ENCODE peak calls at places on chromosomes 11 and 22, in four cellular contexts. C is sigmoid colon, K is spleen, W is transverse colon. T is an unnamed sample.
A peak's percentile ranks its signal among the peaks of the same experiment; 100 is the strongest.

GRCh38 chr11:131584694-131585592 is 214.5 kb downstream of the NTM start:
- DNase-seq in C (no peak), K (no peak), W (no peak), T (no peak)

GRCh38 chr11:45089845-45090499 is 56.5 kb upstream of the PRDM11 start:
- DNase-seq in C (no peak), K (no peak), W (no peak), T (no peak)

GRCh38 chr11:57874981-57875380 is 113.4 kb downstream of the CTNND1 start:
- DNase-seq in C (no peak), K (no peak), W (no peak), T (no peak)

GRCh38 chr11:114209904-114210303 is 86.3 kb upstream of the NNMT start:
- DNase-seq in C (no peak), K (no peak), W (no peak), T (no peak)

GRCh38 chr22:20530368-20531153 is 23.2 kb downstream of the MED15 start:
- DNase-seq in C (no peak), K (no peak), W (peak; percentile 56), T (peak; percentile 20)

GRCh38 chr11:34564406-34564805 is 50.8 kb upstream of the ELF5 start:
- DNase-seq in C (no peak), K (no peak), W (no peak), T (no peak)

GRCh38 chr11:11782532-11783110 is 59.2 kb upstream of the USP47 start:
- DNase-seq in C (no peak), K (no peak), W (peak; percentile 49), T (no peak)

GRCh38 chr11:117319214-117319840 is 3.3 kb upstream of the BACE1 start:
- DNase-seq in C (peak; percentile 4), K (peak; percentile 3), W (no peak), T (peak; percentile 75)

GRCh38 chr22:40001800-40002577 is 7.2 kb downstream of the FAM83F start:
- DNase-seq in C (no peak), K (no peak), W (no peak), T (no peak)

GRCh38 chr22:43270314-43270908 is 72.8 kb downstream of the SCUBE1 start:
- DNase-seq in C (no peak), K (no peak), W (peak; percentile 56), T (no peak)

GRCh38 chr22:23817146-23817545 is 21.7 kb downstream of the DERL3 start:
- DNase-seq in C (no peak), K (peak; percentile 37), W (no peak), T (no peak)
- TF ChIP-seq POLR2AphosphoS5 in C (no peak), K (no peak), W (no peak), T (no peak)

GRCh38 chr11:64250875-64251721 is at the start of gene PLCB3:
- DNase-seq in C (peak; percentile 79), K (peak; percentile 92), W (peak; percentile 71), T (peak; percentile 40)
- TF ChIP-seq POLR2AphosphoS5 in C (no peak), K (peak; percentile 67), W (peak; percentile 60), T (peak; percentile 87)

DNA sequence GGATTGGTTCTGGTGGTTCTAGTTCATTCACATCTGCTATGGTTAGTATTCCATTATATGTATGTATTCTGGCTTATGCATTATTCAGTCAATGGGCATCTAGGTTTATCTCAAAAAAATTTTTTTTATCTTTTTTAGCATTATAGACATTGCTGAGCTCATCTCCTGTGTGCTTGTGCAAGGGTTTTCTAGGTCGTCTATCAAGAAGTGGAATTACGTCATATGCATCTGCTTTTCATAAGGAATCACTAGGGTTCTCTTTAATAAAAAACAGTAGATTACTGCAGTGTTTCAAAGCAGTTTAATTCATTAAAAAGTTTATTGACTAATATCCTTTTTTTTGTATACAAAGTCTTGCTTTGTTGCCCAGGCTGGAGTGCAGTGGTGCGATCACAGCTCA is 21.3 kb downstream of the TBC1D22A start:
- DNase-seq in C (no peak), K (no peak), W (no peak), T (no peak)
- TF ChIP-seq POLR2AphosphoS5 in C (no peak), K (no peak), W (no peak), T (no peak)

GRCh38 chr11:72655896-72656464 is 18.2 kb downstream of the PDE2A start:
- DNase-seq in C (no peak), K (no peak), W (no peak), T (no peak)
- TF ChIP-seq POLR2AphosphoS5 in C (no peak), K (no peak), W (no peak), T (no peak)

GRCh38 chr11:94129505-94130335 is 1.1 kb downstream of the PANX1 start:
- DNase-seq in C (no peak), K (no peak), W (peak; percentile 90), T (peak; percentile 28)

GRCh38 chr11:94130589-94131362 is 2.1 kb downstream of the PANX1 start:
- DNase-seq in C (no peak), K (no peak), W (no peak), T (peak; percentile 36)

GRCh38 chr11:94128171-94128745 is 383 bp upstream of the PANX1 start:
- DNase-seq in C (peak; percentile 74), K (peak; percentile 84), W (peak; percentile 57), T (no peak)

GRCh38 chr11:94127632-94128031 is 1.0 kb upstream of the PANX1 start:
- DNase-seq in C (no peak), K (no peak), W (no peak), T (no peak)

GRCh38 chr11:94128746-94129504 is at the start of gene PANX1:
- DNase-seq in C (peak; percentile 93), K (peak; percentile 92), W (peak; percentile 80), T (peak; percentile 81)
- TF ChIP-seq POLR2AphosphoS5 in C (peak; percentile 5), K (peak; percentile 85), W (peak; percentile 75), T (peak; percentile 63)

GRCh38 chr11:65651339-65651588 is 11.5 kb downstream of the RELA start:
- DNase-seq in C (no peak), K (no peak), W (no peak), T (no peak)
- TF ChIP-seq POLR2AphosphoS5 in C (no peak), K (peak; percentile 4), W (no peak), T (no peak)